ENCODE peak calls at places on chromosomes 5 and 9, in five cellular contexts. H is NCI-H1694 treated with DMSO at 0.1 percent for 48 hours; N is testis; M is prostate gland; Q is CD8-positive, alpha-beta T cell. K is an unnamed sample.

GRCh38 chr9:11417782-11418181 is 805.0 kb upstream of the PTPRD start:
- DNase-seq in N (no peak), M (no peak), Q (no peak), H (no peak), K (no peak)

GRCh38 chr5:1502737-1503120 is 21.0 kb downstream of the LPCAT1 start:
- DNase-seq in Q (no peak), M (no peak), H (no peak), N (no peak), K (no peak)

GRCh38 chr9:114271556-114272510 is 51.1 kb upstream of the ORM1 start:
- DNase-seq in N (peak; percentile 73), H (peak; percentile 10), Q (no peak), M (peak; percentile 31), K (no peak)

GRCh38 chr9:93812410-93812668 is 142.8 kb downstream of the BARX1 start:
- DNase-seq in M (no peak), Q (no peak), N (no peak), H (no peak), K (no peak)

GRCh38 chr5:122723606-122724352 is 51.1 kb upstream of the SNX2 start:
- DNase-seq in M (no peak), Q (no peak), H (no peak), N (no peak), K (no peak)

GRCh38 chr5:29262683-29263082 is 1930.8 kb upstream of the CDH6 start:
- DNase-seq in N (no peak), H (no peak), M (no peak), Q (no peak), K (no peak)

GRCh38 chr9:107778666-107779065 is 289.1 kb upstream of the KLF4 start:
- DNase-seq in N (no peak), M (no peak), H (no peak), Q (no peak), K (no peak)

GRCh38 chr9:20980713-20981481 is 50.5 kb downstream of the HACD4 start:
- DNase-seq in N (no peak), M (peak; percentile 11), Q (no peak), H (peak; percentile 7), K (peak; percentile 68)

GRCh38 chr9:20382460-20383071 is 239.7 kb downstream of the MLLT3 start:
- DNase-seq in H (no peak), N (no peak), Q (no peak), M (no peak), K (no peak)

GRCh38 chr5:67879619-67880357 is 335.8 kb upstream of the PIK3R1 start:
- DNase-seq in N (no peak), Q (no peak), H (no peak), M (no peak), K (no peak)

GRCh38 chr5:95841914-95842812 is 19.6 kb upstream of the GLRX start:
- DNase-seq in M (no peak), Q (no peak), N (no peak), H (no peak), K (no peak)

GRCh38 chr5:39713224-39713911 is 288.6 kb upstream of the DAB2 start:
- DNase-seq in H (no peak), N (peak; percentile 32), Q (no peak), M (no peak), K (no peak)

GRCh38 chr5:58499951-58500350 is 8.7 kb downstream of the GAPT start:
- DNase-seq in M (no peak), Q (no peak), H (no peak), N (no peak), K (no peak)

GRCh38 chr9:129834489-129835127 is 467 bp downstream of the C9orf78 start:
- DNase-seq in M (no peak), Q (peak; percentile 49), H (no peak), N (no peak), K (no peak)

GRCh38 chr9:87392091-87392490 is 105.6 kb upstream of the DAPK1 start:
- DNase-seq in N (no peak), Q (no peak), M (no peak), H (no peak), K (no peak)

GRCh38 chr5:72137826-72138409 is 30.6 kb downstream of the MAP1B start:
- DNase-seq in M (no peak), Q (no peak), H (no peak), N (no peak), K (no peak)

GRCh38 chr9:137150485-137151060 is 11.6 kb downstream of the GRIN1 start:
- DNase-seq in M (no peak), Q (no peak), N (peak; percentile 77), H (no peak), K (peak; percentile 61)

GRCh38 chr9:98075332-98075805 is 18.8 kb downstream of the NANS start:
- DNase-seq in N (peak; percentile 24), M (no peak), Q (no peak), H (no peak), K (no peak)

GRCh38 chr5:169694221-169694620 is 57.1 kb downstream of the DOCK2 start:
- DNase-seq in N (no peak), Q (no peak), M (no peak), H (no peak), K (no peak)

GRCh38 chr5:55625603-55625875 is 86.6 kb downstream of the SLC38A9 start:
- DNase-seq in Q (no peak), M (no peak), H (no peak), N (no peak), K (no peak)

GRCh38 chr9:134624827-134625181 is 16.8 kb upstream of the COL5A1 start:
- DNase-seq in N (no peak), M (no peak), Q (no peak), H (no peak), K (no peak)

GRCh38 chr5:157915638-157916037 is 56.7 kb upstream of the CLINT1 start:
- DNase-seq in Q (no peak), H (no peak), M (peak; percentile 56), N (peak; percentile 95), K (peak; percentile 92)

GRCh38 chr9:34428325-34428958 is 29.9 kb downstream of the FAM219A start:
- DNase-seq in N (no peak), H (peak; percentile 50), Q (no peak), M (no peak), K (peak; percentile 28)

GRCh38 chr5:139575751-139576150 is 14.6 kb downstream of the UBE2D2 start:
- DNase-seq in M (no peak), N (no peak), Q (no peak), H (no peak), K (no peak)

GRCh38 chr9:112112519-112112918 is 62.6 kb downstream of the SUSD1 start:
- DNase-seq in N (no peak), Q (no peak), M (no peak), H (no peak), K (no peak)

K was measured in cerebellar cortex.